ENCODE peak calls at places on chromosome 13, in ten cellular contexts. W, Q, E, H, M, U, R, X, G and O are unnamed samples.

GRCh38 chr13:42137856-42138537 is 89.5 kb downstream of the DGKH start:
- DNase-seq in W (no peak), Q (peak; percentile 24), E (no peak), H (peak; percentile 5), M (no peak), U (no peak), R (no peak), X (no peak), G (no peak), O (peak; percentile 25)

GRCh38 chr13:30331331-30331771 is 24.0 kb upstream of the KATNAL1 start:
- DNase-seq in W (no peak), Q (no peak), E (no peak), H (no peak), M (no peak), U (no peak), R (no peak), X (no peak), G (no peak), O (no peak)

GRCh38 chr13:53137777-53138176 is 109.2 kb downstream of the OLFM4 start:
- DNase-seq in W (no peak), Q (no peak), E (no peak), H (no peak), M (no peak), U (no peak), R (peak; percentile 37), X (no peak), G (no peak), O (peak; percentile 90)

GRCh38 chr13:112940236-112940635 is 28.8 kb upstream of the MCF2L start:
- DNase-seq in W (no peak), Q (no peak), E (no peak), H (no peak), M (peak; percentile 46), U (peak; percentile 72), R (no peak), X (no peak), G (peak; percentile 60), O (no peak)

GRCh38 chr13:31904941-31905824 is 126.4 kb upstream of the FRY start:
- DNase-seq in W (no peak), Q (no peak), E (no peak), H (no peak), M (no peak), U (no peak), R (no peak), X (no peak), G (no peak), O (no peak)

GRCh38 chr13:32426981-32427851 is 714 bp downstream of the N4BP2L1 start:
- DNase-seq in W (peak; percentile 44), Q (no peak), E (no peak), H (peak; percentile 63), M (peak; percentile 27), U (peak; percentile 25), R (no peak), X (no peak), G (peak; percentile 33), O (no peak)

GRCh38 chr13:40341501-40341900 is 324.9 kb downstream of the FOXO1 start:
- DNase-seq in W (no peak), Q (no peak), E (no peak), H (no peak), M (no peak), U (no peak), R (no peak), X (no peak), G (no peak), O (no peak)

GRCh38 chr13:49638416-49639072 is 10.2 kb downstream of the ARL11 start:
- DNase-seq in W (no peak), Q (no peak), E (no peak), H (no peak), M (no peak), U (no peak), R (no peak), X (no peak), G (no peak), O (no peak)

GRCh38 chr13:111548301-111548700 is 227.9 kb downstream of the TEX29 start:
- DNase-seq in W (no peak), Q (no peak), E (no peak), H (no peak), M (no peak), U (no peak), R (no peak), X (no peak), G (no peak), O (no peak)

GRCh38 chr13:100478107-100478809 is 110.3 kb downstream of the GGACT start:
- DNase-seq in W (no peak), Q (no peak), E (no peak), H (no peak), M (no peak), U (no peak), R (no peak), X (no peak), G (no peak), O (no peak)

GRCh38 chr13:71828117-71828516 is 38.9 kb downstream of the DACH1 start:
- DNase-seq in W (no peak), Q (no peak), E (no peak), H (no peak), M (no peak), U (no peak), R (no peak), X (no peak), G (no peak), O (no peak)

GRCh38 chr13:112881656-112882554 is 87.1 kb upstream of the MCF2L start:
- DNase-seq in W (no peak), Q (no peak), E (no peak), H (no peak), M (no peak), U (no peak), R (no peak), X (no peak), G (no peak), O (no peak)

GRCh38 chr13:113358653-113359052 is 5.3 kb downstream of the GRTP1 start:
- DNase-seq in W (no peak), Q (no peak), E (no peak), H (no peak), M (no peak), U (no peak), R (no peak), X (no peak), G (no peak), O (no peak)

GRCh38 chr13:70189981-70190380 is 81.7 kb upstream of the KLHL1 start:
- DNase-seq in W (no peak), Q (no peak), E (no peak), H (no peak), M (no peak), U (no peak), R (no peak), X (no peak), G (no peak), O (no peak)

GRCh38 chr13:51803018-51803417 is 945 bp downstream of the DHRS12 start:
- DNase-seq in W (no peak), Q (no peak), E (no peak), H (no peak), M (no peak), U (peak; percentile 39), R (no peak), X (no peak), G (no peak), O (no peak)

GRCh38 chr13:90867336-90867683 is 480.2 kb upstream of the MIR17HG start:
- DNase-seq in W (no peak), Q (peak; percentile 57), E (peak; percentile 23), H (peak; percentile 10), M (peak; percentile 44), U (peak; percentile 53), R (peak; percentile 36), X (peak; percentile 26), G (peak; percentile 52), O (peak; percentile 25)

GRCh38 chr13:98576215-98576945 is 527 bp downstream of the STK24 start:
- DNase-seq in W (peak; percentile 20), Q (no peak), E (no peak), H (peak; percentile 43), M (peak; percentile 25), U (peak; percentile 36), R (no peak), X (no peak), G (peak; percentile 28), O (no peak)

GRCh38 chr13:39777527-39778061 is 122.1 kb downstream of the COG6 start:
- DNase-seq in W (no peak), Q (peak; percentile 95), E (peak; percentile 66), H (no peak), M (no peak), U (peak; percentile 8), R (peak; percentile 77), X (peak; percentile 23), G (peak; percentile 54), O (peak; percentile 80)

GRCh38 chr13:46775385-46776065 is 21.4 kb downstream of the ESD start:
- DNase-seq in W (no peak), Q (no peak), E (no peak), H (no peak), M (no peak), U (no peak), R (no peak), X (no peak), G (no peak), O (no peak)

GRCh38 chr13:95706356-95706755 is 29.4 kb downstream of the DNAJC3 start:
- DNase-seq in W (no peak), Q (no peak), E (no peak), H (no peak), M (no peak), U (no peak), R (no peak), X (no peak), G (no peak), O (no peak)

GRCh38 chr13:53873558-53873957 is 844.9 kb downstream of the OLFM4 start:
- DNase-seq in W (no peak), Q (no peak), E (no peak), H (no peak), M (no peak), U (peak; percentile 13), R (no peak), X (no peak), G (no peak), O (no peak)

GRCh38 chr13:40983725-40984669 is 35.1 kb downstream of the ELF1 start:
- DNase-seq in W (no peak), Q (no peak), E (no peak), H (no peak), M (no peak), U (peak; percentile 5), R (no peak), X (no peak), G (no peak), O (no peak)

GRCh38 chr13:96958286-96958891 is 35.9 kb downstream of the OXGR1 start:
- DNase-seq in W (no peak), Q (no peak), E (no peak), H (no peak), M (no peak), U (peak; percentile 54), R (peak; percentile 3), X (no peak), G (peak; percentile 53), O (peak; percentile 0)

GRCh38 chr13:97548138-97548537 is 114.2 kb downstream of the RAP2A start:
- DNase-seq in W (no peak), Q (no peak), E (no peak), H (no peak), M (no peak), U (peak; percentile 14), R (no peak), X (no peak), G (no peak), O (no peak)

GRCh38 chr13:41500501-41500900 is 43.2 kb downstream of the RGCC start:
- DNase-seq in W (no peak), Q (no peak), E (no peak), H (no peak), M (no peak), U (no peak), R (no peak), X (no peak), G (peak; percentile 62), O (no peak)

GRCh38 chr13:50425772-50426171 is 410.5 kb downstream of the KCNRG start:
- DNase-seq in W (no peak), Q (no peak), E (no peak), H (no peak), M (no peak), U (no peak), R (no peak), X (no peak), G (no peak), O (no peak)

GRCh38 chr13:110138009-110138699 is 168.8 kb downstream of the COL4A1 start:
- DNase-seq in W (peak; percentile 33), Q (peak; percentile 48), E (peak; percentile 40), H (peak; percentile 87), M (no peak), U (peak; percentile 53), R (no peak), X (peak; percentile 35), G (peak; percentile 90), O (peak; percentile 30)

GRCh38 chr13:42894765-42895181 is 97.3 kb downstream of the EPSTI1 start:
- DNase-seq in W (no peak), Q (peak; percentile 47), E (no peak), H (no peak), M (no peak), U (peak; percentile 77), R (no peak), X (peak; percentile 14), G (no peak), O (peak; percentile 40)